ENCODE peak calls at places on chromosomes 1 and 21, in five cellular contexts. N is K562, Q is GM12878, B is SK-N-SH, E is IMR-90. I is an unnamed sample.
A peak's percentile ranks its signal among the peaks of the same experiment; 100 is the strongest.

GRCh38 chr21:45241357-45241756 is 46.3 kb downstream of the POFUT2 start:
- DNase-seq in N (no peak), B (no peak), E (no peak), Q (no peak), I (no peak)

GRCh38 chr1:186236921-186237320 is 138.1 kb downstream of the TPR start:
- DNase-seq in E (peak; percentile 95), N (no peak), Q (no peak), B (no peak), I (peak; percentile 62)

GRCh38 chr21:43764576-43765495 is 11.3 kb downstream of the CSTB start:
- DNase-seq in B (no peak), N (no peak), Q (no peak), E (no peak), I (no peak)

GRCh38 chr1:24725209-24725651 is 20.0 kb upstream of the CLIC4 start:
- DNase-seq in Q (no peak), N (no peak), B (no peak), E (peak; percentile 54), I (no peak)

GRCh38 chr1:110258734-110259133 is 48.6 kb downstream of the KCNC4 start:
- DNase-seq in E (peak; percentile 7), Q (no peak), N (no peak), B (peak; percentile 70), I (no peak)

GRCh38 chr1:117213046-117213445 is 2.3 kb upstream of the VTCN1 start:
- DNase-seq in Q (no peak), B (no peak), N (no peak), E (no peak), I (no peak)

GRCh38 chr1:198175418-198176170 is 18.8 kb downstream of the NEK7 start:
- DNase-seq in Q (no peak), B (no peak), E (peak; percentile 82), N (no peak), I (no peak)

GRCh38 chr1:109466440-109467300 is at the start of gene SYPL2:
- DNase-seq in Q (no peak), B (peak; percentile 79), N (peak; percentile 55), E (peak; percentile 12), I (peak; percentile 15)

GRCh38 chr1:203544485-203544884 is 50.5 kb downstream of the OPTC start:
- DNase-seq in N (no peak), Q (no peak), E (no peak), B (no peak), I (no peak)

GRCh38 chr1:10663668-10664035 is 132.8 kb downstream of the CASZ1 start:
- DNase-seq in B (peak; percentile 95), Q (no peak), N (no peak), E (peak; percentile 10), I (no peak)

GRCh38 chr1:200224315-200224714 is 185.5 kb downstream of the ZNF281 start:
- DNase-seq in B (no peak), Q (no peak), N (no peak), E (peak; percentile 78), I (no peak)

GRCh38 chr1:77874804-77875445 is 13.5 kb upstream of the NEXN start:
- DNase-seq in B (no peak), N (no peak), Q (no peak), E (peak; percentile 74), I (no peak)

GRCh38 chr1:193700710-193701355 is 514.4 kb upstream of the B3GALT2 start:
- DNase-seq in B (no peak), E (peak; percentile 79), Q (no peak), N (no peak), I (peak; percentile 71)

GRCh38 chr21:46564391-46564790 is 40.5 kb downstream of the S100B start:
- DNase-seq in N (no peak), B (no peak), E (no peak), Q (no peak), I (no peak)
- TF ChIP-seq SMC3 in N (no peak), B (no peak), E (no peak), Q (no peak), I (no peak)

DNA sequence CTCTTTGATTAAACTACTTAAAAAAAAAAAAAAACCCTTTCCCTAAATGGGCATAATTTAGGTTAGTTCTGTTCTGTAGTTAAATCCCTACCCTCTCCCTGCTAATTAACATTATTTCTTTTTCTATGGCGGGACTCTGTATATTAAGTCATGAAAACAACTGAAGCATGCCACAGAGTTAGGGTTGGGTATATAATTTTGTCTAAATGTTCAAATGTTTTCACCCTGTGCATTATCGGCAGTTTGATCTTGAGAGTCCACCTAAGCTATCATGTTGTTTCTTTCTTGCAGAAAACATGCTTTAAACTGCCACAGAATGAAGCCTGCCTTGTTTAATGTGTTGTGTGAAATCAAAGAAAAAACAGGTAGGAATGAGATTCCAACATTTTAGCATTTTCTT is 4.0 kb downstream of the PBX1 start:
- DNase-seq in E (no peak), B (no peak), N (no peak), Q (no peak), I (no peak)
- H3K4me3 ChIP-seq in E (peak overlapping the region; percentile 75), B (peak overlapping the region; percentile 76), N (no peak overlapping the region), Q (no peak overlapping the region), I (peak overlapping the region; percentile 59)

DNA sequence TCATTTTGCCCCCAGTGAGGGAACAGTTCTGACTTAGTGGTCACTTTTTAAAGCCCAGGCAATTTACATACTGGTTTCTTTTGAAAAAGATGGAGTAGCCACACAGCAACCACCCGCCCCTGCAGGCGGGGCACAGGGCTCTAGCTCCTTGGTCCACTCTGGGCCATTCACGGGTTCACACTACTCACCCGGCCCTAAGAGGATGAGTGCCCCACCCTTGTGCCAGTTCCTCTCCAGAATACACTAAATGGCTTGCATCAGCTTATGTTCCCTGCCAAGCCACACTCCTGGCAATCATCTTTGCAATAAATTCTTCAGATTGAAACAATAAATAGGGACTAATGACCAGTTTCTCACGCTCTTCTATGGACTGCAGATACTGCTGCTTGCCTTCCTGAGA is 15.7 kb upstream of the ATP13A2 start:
- DNase-seq in Q (no peak), N (no peak), E (no peak), B (no peak), I (no peak)
- TF ChIP-seq SMC3 in Q (no peak), N (no peak), E (no peak), B (no peak), I (no peak)

GRCh38 chr1:207824691-207825090 is 72.8 kb downstream of the CD46 start:
- DNase-seq in Q (peak; percentile 35), E (no peak), B (no peak), N (no peak), I (no peak)

GRCh38 chr1:207825296-207825695 is 73.4 kb downstream of the CD46 start:
- DNase-seq in N (no peak), B (no peak), Q (no peak), E (no peak), I (no peak)

GRCh38 chr1:207823531-207823879 is 71.7 kb downstream of the CD46 start:
- DNase-seq in B (no peak), N (no peak), E (no peak), Q (no peak), I (no peak)

GRCh38 chr1:207822602-207823451 is 71.0 kb downstream of the CD46 start:
- DNase-seq in N (peak; percentile 97), E (peak; percentile 22), Q (peak; percentile 96), B (peak; percentile 66), I (peak; percentile 92)

DNA sequence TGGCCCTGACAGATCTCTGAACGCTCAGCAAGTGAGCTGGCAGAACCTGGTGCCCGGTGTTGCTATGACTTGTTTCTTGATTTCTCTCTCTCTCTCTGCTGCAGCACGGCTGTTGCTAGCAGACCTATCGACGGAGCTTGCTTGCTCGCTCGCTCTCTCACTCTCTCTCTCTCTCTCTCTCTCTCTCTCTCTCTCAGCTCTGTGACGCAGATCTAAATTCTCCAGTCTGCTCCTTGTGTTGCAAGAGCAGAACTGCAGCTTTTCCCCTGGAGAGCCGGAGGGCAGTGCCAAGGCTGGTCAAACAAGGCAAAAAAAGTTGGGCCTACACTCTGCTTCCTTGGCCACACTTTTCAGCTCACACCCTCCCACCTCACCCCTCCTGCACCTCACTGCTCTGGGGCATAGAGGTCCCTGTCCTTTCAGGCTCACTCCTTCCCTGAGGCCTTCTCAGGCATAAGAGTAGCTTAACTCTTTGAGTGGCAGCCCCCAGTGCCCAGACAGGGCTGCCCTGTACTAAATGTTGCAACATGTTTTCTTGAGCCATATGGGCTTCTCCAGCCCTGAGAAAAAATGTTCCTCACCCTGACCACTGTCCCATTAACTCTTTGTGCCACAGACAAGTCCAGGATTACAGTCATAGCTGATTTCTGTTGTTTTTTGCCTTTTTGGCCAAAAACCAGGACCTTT is 72.2 kb downstream of the CD46 start:
- DNase-seq in Q (peak; percentile 85), N (no peak), B (peak; percentile 67), E (peak; percentile 97), I (peak; percentile 92)
- H3K4me3 ChIP-seq in Q (peak overlapping the region; percentile 93), N (no peak overlapping the region), B (no peak overlapping the region), E (peak overlapping the region; percentile 17), I (peak overlapping the region; percentile 54)

DNA sequence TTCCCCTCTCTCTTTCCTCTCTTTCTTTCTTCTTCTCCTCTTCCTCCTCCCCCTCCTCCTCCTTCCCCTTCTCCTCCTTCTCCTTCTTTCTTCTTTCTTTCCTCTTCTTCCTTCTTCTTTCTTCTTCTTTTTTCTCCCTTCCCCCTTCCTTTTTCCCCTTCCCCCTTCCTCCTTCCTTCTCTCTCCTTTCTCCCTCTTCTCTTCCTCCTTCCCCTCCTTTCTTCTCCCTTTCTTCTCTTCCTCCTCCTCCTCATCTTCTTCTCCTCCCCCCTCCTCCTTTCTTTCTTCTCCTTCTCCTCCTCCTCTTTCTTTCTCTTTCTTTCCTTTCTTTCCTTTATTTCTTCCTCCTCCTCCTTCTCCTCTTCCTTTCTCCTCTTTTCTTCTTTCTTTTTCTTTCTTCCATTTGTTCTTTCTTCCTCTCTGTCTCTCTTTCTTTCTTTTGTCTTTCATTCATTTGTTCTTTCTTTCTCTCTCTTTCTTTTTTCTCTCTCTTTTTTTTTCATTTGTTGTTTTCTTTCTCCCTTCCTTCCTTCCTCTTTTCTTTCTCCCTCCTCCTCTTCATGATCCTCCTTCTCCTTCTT is 26.5 kb downstream of the HRNR start:
- DNase-seq in N (no peak), Q (no peak), E (no peak), B (no peak), I (no peak)
- TF ChIP-seq SMC3 in N (no peak), Q (no peak), E (no peak), B (no peak), I (no peak)

DNA sequence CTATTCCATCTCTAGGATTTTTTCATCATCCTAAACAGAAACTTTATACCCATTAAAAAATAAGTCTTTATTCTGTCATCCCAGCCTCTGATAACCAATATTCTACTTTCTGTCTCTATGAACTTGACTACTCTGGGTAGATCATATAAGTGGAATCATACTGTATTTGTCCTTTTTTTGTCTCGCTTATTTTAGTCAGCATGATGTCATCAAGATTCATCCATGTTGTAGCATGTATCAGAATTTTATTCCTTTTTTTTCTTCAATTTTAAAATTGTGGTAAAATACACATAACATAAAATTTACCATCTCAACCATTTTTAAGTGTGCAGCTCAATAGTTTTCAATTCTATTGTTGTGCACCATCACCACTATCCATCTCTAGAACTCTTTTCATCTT is 90.0 kb downstream of the SYT14 start:
- DNase-seq in N (no peak), Q (no peak), B (no peak), E (no peak), I (no peak)
- H3K4me3 ChIP-seq in N (no peak overlapping the region), Q (no peak overlapping the region), B (no peak overlapping the region), E (no peak overlapping the region), I (no peak overlapping the region)

GRCh38 chr1:44676484-44677200 is 2.1 kb downstream of the ARMH1 start:
- DNase-seq in E (peak; percentile 77), B (no peak), Q (no peak), N (no peak), I (peak; percentile 37)
- TF ChIP-seq SMC3 in E (no peak), B (no peak), Q (no peak), N (no peak), I (no peak)

I was measured in A549.